ENCODE peak calls at places on chromosomes 11 and 22, in six cellular contexts. One of them, this sample, is unnamed.

GRCh38 chr11:65872555-65873279 is at the start of gene EFEMP2:
- DNase-seq in tibial artery: peak
- DNase-seq in pancreas: no peak
- DNase-seq in kidney: peak
- DNase-seq in brain microvascular endothelial cell: no peak
- DNase-seq in suprapubic skin: no peak
- DNase-seq in this sample: peak

GRCh38 chr11:46176421-46176820 is 55.2 kb upstream of the PHF21A start:
- DNase-seq in kidney: no peak
- DNase-seq in brain microvascular endothelial cell: no peak
- DNase-seq in tibial artery: no peak
- DNase-seq in pancreas: no peak
- DNase-seq in suprapubic skin: no peak
- DNase-seq in this sample: no peak

GRCh38 chr11:108253176-108253575 is 30.3 kb downstream of the ATM start:
- DNase-seq in suprapubic skin: no peak
- DNase-seq in tibial artery: no peak
- DNase-seq in kidney: no peak
- DNase-seq in brain microvascular endothelial cell: peak
- DNase-seq in pancreas: no peak
- DNase-seq in this sample: no peak

GRCh38 chr22:40247976-40248375 is 70.3 kb downstream of the TNRC6B start:
- DNase-seq in suprapubic skin: no peak
- DNase-seq in kidney: no peak
- DNase-seq in brain microvascular endothelial cell: no peak
- DNase-seq in pancreas: no peak
- DNase-seq in tibial artery: no peak
- DNase-seq in this sample: no peak

GRCh38 chr11:69425895-69426544 is 55.4 kb upstream of the LINC01488 start:
- DNase-seq in tibial artery: no peak
- DNase-seq in kidney: peak
- DNase-seq in pancreas: no peak
- DNase-seq in suprapubic skin: no peak
- DNase-seq in brain microvascular endothelial cell: no peak
- DNase-seq in this sample: no peak

GRCh38 chr11:1084561-1085439 is 10.1 kb downstream of the MUC2 start:
- DNase-seq in pancreas: no peak
- DNase-seq in tibial artery: peak
- DNase-seq in brain microvascular endothelial cell: no peak
- DNase-seq in kidney: peak
- DNase-seq in suprapubic skin: no peak
- DNase-seq in this sample: peak

GRCh38 chr11:64654958-64655541 is 64.0 kb downstream of the SLC22A12 start:
- DNase-seq in kidney: peak
- DNase-seq in pancreas: no peak
- DNase-seq in tibial artery: no peak
- DNase-seq in brain microvascular endothelial cell: no peak
- DNase-seq in suprapubic skin: no peak
- DNase-seq in this sample: no peak

GRCh38 chr22:32622004-32622761 is 147.6 kb downstream of the FBXO7 start:
- DNase-seq in suprapubic skin: no peak
- DNase-seq in tibial artery: peak
- DNase-seq in kidney: peak
- DNase-seq in pancreas: no peak
- DNase-seq in brain microvascular endothelial cell: peak
- DNase-seq in this sample: peak

GRCh38 chr11:1165256-1166041 is 7.7 kb downstream of the MUC5AC start:
- DNase-seq in brain microvascular endothelial cell: no peak
- DNase-seq in pancreas: peak
- DNase-seq in tibial artery: peak
- DNase-seq in suprapubic skin: peak
- DNase-seq in kidney: peak
- DNase-seq in this sample: peak

GRCh38 chr22:31776231-31776630 is 22.4 kb downstream of the DEPDC5 start:
- DNase-seq in tibial artery: no peak
- DNase-seq in kidney: no peak
- DNase-seq in pancreas: no peak
- DNase-seq in suprapubic skin: no peak
- DNase-seq in brain microvascular endothelial cell: no peak
- DNase-seq in this sample: no peak

GRCh38 chr22:16601437-16602223 is 9.0 kb upstream of the CCT8L2 start:
- DNase-seq in kidney: no peak
- DNase-seq in tibial artery: no peak
- DNase-seq in suprapubic skin: no peak
- DNase-seq in pancreas: peak
- DNase-seq in brain microvascular endothelial cell: no peak
- DNase-seq in this sample: peak

GRCh38 chr11:66313321-66314185 is 3.3 kb downstream of the CD248 start:
- DNase-seq in brain microvascular endothelial cell: no peak
- DNase-seq in tibial artery: no peak
- DNase-seq in suprapubic skin: peak
- DNase-seq in kidney: peak
- DNase-seq in pancreas: no peak
- DNase-seq in this sample: peak

GRCh38 chr22:20213833-20214708 is 54.0 kb downstream of the RTN4R start:
- DNase-seq in pancreas: no peak
- DNase-seq in tibial artery: no peak
- DNase-seq in kidney: no peak
- DNase-seq in suprapubic skin: no peak
- DNase-seq in brain microvascular endothelial cell: no peak
- DNase-seq in this sample: no peak

GRCh38 chr11:2929511-2929879 is 275 bp upstream of the PHLDA2 start:
- DNase-seq in suprapubic skin: no peak
- DNase-seq in pancreas: no peak
- DNase-seq in tibial artery: peak
- DNase-seq in kidney: peak
- DNase-seq in brain microvascular endothelial cell: peak
- DNase-seq in this sample: peak

GRCh38 chr11:33622231-33622630 is 78.4 kb downstream of the C11orf91 start:
- DNase-seq in pancreas: no peak
- DNase-seq in kidney: no peak
- DNase-seq in tibial artery: no peak
- DNase-seq in brain microvascular endothelial cell: peak
- DNase-seq in suprapubic skin: no peak
- DNase-seq in this sample: no peak

GRCh38 chr11:68411501-68411991 is 49.0 kb upstream of the PPP6R3 start:
- DNase-seq in brain microvascular endothelial cell: no peak
- DNase-seq in kidney: no peak
- DNase-seq in suprapubic skin: no peak
- DNase-seq in pancreas: no peak
- DNase-seq in tibial artery: no peak
- DNase-seq in this sample: peak

GRCh38 chr11:103530257-103530656 is 421.0 kb downstream of the DYNC2H1 start:
- DNase-seq in kidney: no peak
- DNase-seq in tibial artery: no peak
- DNase-seq in brain microvascular endothelial cell: peak
- DNase-seq in pancreas: no peak
- DNase-seq in suprapubic skin: no peak
- DNase-seq in this sample: no peak

GRCh38 chr11:130979386-130979972 is 63.2 kb upstream of the SNX19 start:
- DNase-seq in kidney: no peak
- DNase-seq in tibial artery: no peak
- DNase-seq in suprapubic skin: no peak
- DNase-seq in brain microvascular endothelial cell: peak
- DNase-seq in pancreas: no peak
- DNase-seq in this sample: no peak

GRCh38 chr22:27778299-27779090 is 23.1 kb downstream of the MN1 start:
- DNase-seq in brain microvascular endothelial cell: no peak
- DNase-seq in suprapubic skin: no peak
- DNase-seq in tibial artery: no peak
- DNase-seq in kidney: no peak
- DNase-seq in pancreas: no peak
- DNase-seq in this sample: no peak

GRCh38 chr11:129458756-129459535 is 83.3 kb downstream of the BARX2 start:
- DNase-seq in kidney: no peak
- DNase-seq in suprapubic skin: no peak
- DNase-seq in pancreas: no peak
- DNase-seq in tibial artery: no peak
- DNase-seq in brain microvascular endothelial cell: no peak
- DNase-seq in this sample: no peak

GRCh38 chr11:2533642-2534115 is 88.9 kb downstream of the KCNQ1 start:
- DNase-seq in kidney: peak
- DNase-seq in pancreas: peak
- DNase-seq in suprapubic skin: peak
- DNase-seq in tibial artery: peak
- DNase-seq in brain microvascular endothelial cell: peak
- DNase-seq in this sample: peak

GRCh38 chr11:79232346-79232745 is 208.5 kb downstream of the TENM4 start:
- DNase-seq in kidney: no peak
- DNase-seq in suprapubic skin: no peak
- DNase-seq in tibial artery: no peak
- DNase-seq in brain microvascular endothelial cell: no peak
- DNase-seq in pancreas: no peak
- DNase-seq in this sample: no peak

GRCh38 chr11:119189393-119189792 is 4.1 kb downstream of the NHERF4 start:
- DNase-seq in tibial artery: no peak
- DNase-seq in pancreas: no peak
- DNase-seq in kidney: peak
- DNase-seq in suprapubic skin: no peak
- DNase-seq in brain microvascular endothelial cell: no peak
- DNase-seq in this sample: no peak

GRCh38 chr22:33405194-33405593 is 347.0 kb upstream of the SYN3 start:
- DNase-seq in tibial artery: no peak
- DNase-seq in suprapubic skin: no peak
- DNase-seq in pancreas: no peak
- DNase-seq in kidney: no peak
- DNase-seq in brain microvascular endothelial cell: no peak
- DNase-seq in this sample: no peak

GRCh38 chr11:2257023-2257700 is 13.2 kb downstream of the ASCL2 start:
- DNase-seq in suprapubic skin: peak
- DNase-seq in brain microvascular endothelial cell: no peak
- DNase-seq in kidney: peak
- DNase-seq in pancreas: no peak
- DNase-seq in tibial artery: peak
- DNase-seq in this sample: peak

GRCh38 chr11:132623496-132623895 is 908.8 kb downstream of the OPCML start:
- DNase-seq in tibial artery: no peak
- DNase-seq in suprapubic skin: no peak
- DNase-seq in pancreas: no peak
- DNase-seq in brain microvascular endothelial cell: no peak
- DNase-seq in kidney: no peak
- DNase-seq in this sample: no peak

GRCh38 chr11:44226945-44227344 is 83.0 kb downstream of the ALX4 start:
- DNase-seq in pancreas: no peak
- DNase-seq in brain microvascular endothelial cell: no peak
- DNase-seq in tibial artery: no peak
- DNase-seq in suprapubic skin: no peak
- DNase-seq in kidney: no peak
- DNase-seq in this sample: no peak

GRCh38 chr22:27801616-27802388 is at the start of gene MN1:
- DNase-seq in tibial artery: peak
- DNase-seq in suprapubic skin: no peak
- DNase-seq in brain microvascular endothelial cell: no peak
- DNase-seq in pancreas: peak
- DNase-seq in kidney: peak
- DNase-seq in this sample: peak

GRCh38 chr11:13384837-13385417 is 78.1 kb downstream of the BTBD10 start:
- DNase-seq in suprapubic skin: no peak
- DNase-seq in kidney: no peak
- DNase-seq in tibial artery: no peak
- DNase-seq in brain microvascular endothelial cell: peak
- DNase-seq in pancreas: no peak
- DNase-seq in this sample: no peak

DNA sequence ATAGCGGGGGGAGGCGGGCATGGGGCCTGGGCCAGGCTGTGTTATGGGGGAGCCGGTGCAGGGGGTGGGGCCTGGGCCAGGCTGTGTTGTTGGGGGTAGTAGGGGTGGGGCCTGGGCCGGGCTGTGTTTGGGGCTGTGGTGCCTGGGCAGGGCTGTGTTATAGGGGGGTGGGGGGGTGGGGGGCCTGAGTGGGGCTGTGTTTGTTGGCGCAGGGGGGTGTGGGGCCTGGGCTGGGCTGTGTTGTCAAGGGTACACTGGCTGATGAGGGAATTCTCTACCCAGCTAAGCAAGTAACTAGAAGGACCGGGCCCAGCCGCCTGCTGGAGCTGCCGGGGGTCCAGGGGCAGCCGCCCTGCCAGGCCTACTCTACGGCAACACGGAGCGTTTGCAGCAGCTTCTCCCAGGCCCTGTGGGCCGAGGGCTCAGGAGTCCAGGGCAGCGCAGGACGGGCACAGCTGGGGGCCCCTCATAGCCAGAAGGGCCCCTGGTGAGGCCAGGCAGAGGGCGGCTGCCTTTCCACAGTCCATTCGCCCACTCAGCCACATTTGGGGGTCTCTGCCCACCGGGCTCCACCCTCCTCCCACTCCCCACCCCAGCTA is 10.1 kb upstream of the PIM3 start:
- DNase-seq in brain microvascular endothelial cell: no peak
- DNase-seq in pancreas: no peak
- DNase-seq in kidney: no peak
- DNase-seq in suprapubic skin: no peak
- DNase-seq in tibial artery: no peak
- DNase-seq in this sample: no peak
- H3K27ac ChIP-seq in brain microvascular endothelial cell: no peak
- H3K27ac ChIP-seq in pancreas: peak
- H3K27ac ChIP-seq in kidney: peak
- H3K27ac ChIP-seq in suprapubic skin: peak
- H3K27ac ChIP-seq in tibial artery: no peak
- H3K27ac ChIP-seq in this sample: no peak

GRCh38 chr11:38456371-38456770 is 1858.3 kb upstream of the RAG2 start:
- DNase-seq in suprapubic skin: no peak
- DNase-seq in kidney: no peak
- DNase-seq in tibial artery: no peak
- DNase-seq in pancreas: no peak
- DNase-seq in brain microvascular endothelial cell: no peak
- DNase-seq in this sample: no peak

GRCh38 chr11:38460901-38461300 is 1862.9 kb upstream of the RAG2 start:
- DNase-seq in brain microvascular endothelial cell: peak
- DNase-seq in tibial artery: peak
- DNase-seq in suprapubic skin: no peak
- DNase-seq in kidney: no peak
- DNase-seq in pancreas: peak
- DNase-seq in this sample: no peak

GRCh38 chr11:38461751-38462150 is 1863.7 kb upstream of the RAG2 start:
- DNase-seq in brain microvascular endothelial cell: no peak
- DNase-seq in kidney: no peak
- DNase-seq in pancreas: no peak
- DNase-seq in suprapubic skin: no peak
- DNase-seq in tibial artery: peak
- DNase-seq in this sample: no peak

GRCh38 chr11:38460429-38460828 is 1862.4 kb upstream of the RAG2 start:
- DNase-seq in kidney: no peak
- DNase-seq in suprapubic skin: no peak
- DNase-seq in pancreas: no peak
- DNase-seq in brain microvascular endothelial cell: peak
- DNase-seq in tibial artery: no peak
- DNase-seq in this sample: no peak
- TF ChIP-seq CTCF in kidney: no peak
- TF ChIP-seq CTCF in suprapubic skin: no peak
- TF ChIP-seq CTCF in pancreas: no peak
- TF ChIP-seq CTCF in brain microvascular endothelial cell: no peak
- TF ChIP-seq CTCF in tibial artery: no peak
- TF ChIP-seq CTCF in this sample: no peak

GRCh38 chr11:117877120-117877784 is 794 bp upstream of the FXYD6 start:
- DNase-seq in pancreas: no peak
- DNase-seq in suprapubic skin: no peak
- DNase-seq in brain microvascular endothelial cell: no peak
- DNase-seq in tibial artery: no peak
- DNase-seq in kidney: no peak
- DNase-seq in this sample: no peak
- H3K27ac ChIP-seq in pancreas: no peak
- H3K27ac ChIP-seq in suprapubic skin: no peak
- H3K27ac ChIP-seq in brain microvascular endothelial cell: no peak
- H3K27ac ChIP-seq in tibial artery: no peak
- H3K27ac ChIP-seq in kidney: peak
- H3K27ac ChIP-seq in this sample: peak

GRCh38 chr11:128323381-128323780 is 264.0 kb downstream of the ETS1 start:
- DNase-seq in brain microvascular endothelial cell: peak
- DNase-seq in suprapubic skin: no peak
- DNase-seq in pancreas: no peak
- DNase-seq in kidney: no peak
- DNase-seq in tibial artery: no peak
- DNase-seq in this sample: no peak
- TF ChIP-seq CTCF in brain microvascular endothelial cell: peak
- TF ChIP-seq CTCF in suprapubic skin: no peak
- TF ChIP-seq CTCF in pancreas: no peak
- TF ChIP-seq CTCF in kidney: peak
- TF ChIP-seq CTCF in tibial artery: no peak
- TF ChIP-seq CTCF in this sample: no peak

This sample was measured in psoas muscle.